ENCODE peak calls at places on chromosomes 3 and 15, in six cellular contexts. P, D, N, E, U and R are unnamed samples.
A peak's percentile ranks its signal among the peaks of the same experiment; 100 is the strongest.

GRCh38 chr3:69162205-69162980 is 40.0 kb upstream of the LMOD3 start:
- DNase-seq in P (no peak), D (no peak), N (no peak), E (no peak), U (no peak), R (no peak)

GRCh38 chr3:192819001-192819569 is 91.7 kb upstream of the FGF12 start:
- DNase-seq in P (no peak), D (no peak), N (no peak), E (no peak), U (no peak), R (peak; percentile 6)

GRCh38 chr3:44477312-44478030 is at the start of gene ZNF445:
- DNase-seq in P (peak; percentile 88), D (peak; percentile 91), N (peak; percentile 79), E (peak; percentile 88), U (peak; percentile 26), R (peak; percentile 61)

GRCh38 chr3:36332139-36332538 is 48.2 kb upstream of the STAC start:
- DNase-seq in P (no peak), D (no peak), N (no peak), E (no peak), U (no peak), R (no peak)

GRCh38 chr3:34206996-34207395 is 408.6 kb downstream of the PDCD6IP start:
- DNase-seq in P (no peak), D (no peak), N (no peak), E (no peak), U (no peak), R (no peak)

GRCh38 chr3:51311055-51311454 is 74.0 kb upstream of the MANF start:
- DNase-seq in P (no peak), D (no peak), N (no peak), E (peak; percentile 62), U (no peak), R (no peak)

GRCh38 chr3:42439461-42440075 is 29.2 kb upstream of the LYZL4 start:
- DNase-seq in P (no peak), D (no peak), N (no peak), E (peak; percentile 6), U (no peak), R (no peak)

GRCh38 chr3:10223676-10224639 is 24.3 kb upstream of the TATDN2 start:
- DNase-seq in P (no peak), D (no peak), N (no peak), E (no peak), U (no peak), R (peak; percentile 30)

GRCh38 chr15:77537006-77537405 is 95.7 kb downstream of the LINGO1 start:
- DNase-seq in P (no peak), D (no peak), N (no peak), E (no peak), U (no peak), R (no peak)

GRCh38 chr3:59483191-59483590 is 433.4 kb upstream of the CFAP20DC start:
- DNase-seq in P (no peak), D (no peak), N (no peak), E (no peak), U (no peak), R (no peak)

GRCh38 chr15:44177139-44177538 is 17.9 kb downstream of the FRMD5 start:
- DNase-seq in P (no peak), D (no peak), N (no peak), E (no peak), U (no peak), R (no peak)

GRCh38 chr3:8441969-8442559 is 59.6 kb upstream of the LMCD1 start:
- DNase-seq in P (no peak), D (no peak), N (peak; percentile 36), E (peak; percentile 95), U (no peak), R (no peak)

GRCh38 chr3:64684715-64685261 is 3.0 kb downstream of the ADAMTS9 start:
- DNase-seq in P (peak; percentile 54), D (peak; percentile 70), N (peak; percentile 67), E (peak; percentile 60), U (peak; percentile 75), R (no peak)

GRCh38 chr3:27357665-27358258 is 11.4 kb downstream of the NEK10 start:
- DNase-seq in P (no peak), D (no peak), N (peak; percentile 25), E (peak; percentile 82), U (no peak), R (peak; percentile 40)

GRCh38 chr15:99729920-99730319 is 3.3 kb downstream of the LYSMD4 start:
- DNase-seq in P (no peak), D (no peak), N (peak; percentile 62), E (peak; percentile 64), U (peak; percentile 59), R (no peak)

GRCh38 chr3:20096135-20096685 is 56.0 kb downstream of the KAT2B start:
- DNase-seq in P (no peak), D (no peak), N (no peak), E (no peak), U (no peak), R (no peak)

GRCh38 chr3:72520690-72521308 is 327.4 kb downstream of the SHQ1 start:
- DNase-seq in P (no peak), D (no peak), N (no peak), E (no peak), U (no peak), R (no peak)

GRCh38 chr15:48391950-48392349 is 60.7 kb downstream of the DUT start:
- DNase-seq in P (no peak), D (no peak), N (no peak), E (no peak), U (no peak), R (no peak)

GRCh38 chr3:156641261-156641975 is 33.0 kb upstream of the TIPARP start:
- DNase-seq in P (no peak), D (no peak), N (no peak), E (no peak), U (no peak), R (no peak)

GRCh38 chr3:57805674-57806073 is 49.6 kb downstream of the SLMAP start:
- DNase-seq in P (no peak), D (no peak), N (no peak), E (peak; percentile 69), U (no peak), R (no peak)

GRCh38 chr15:71515375-71516186 is 294.8 kb upstream of the NR2E3 start:
- DNase-seq in P (no peak), D (no peak), N (no peak), E (peak; percentile 13), U (peak; percentile 71), R (no peak)

GRCh38 chr3:43953814-43954241 is 263.1 kb downstream of the ABHD5 start:
- DNase-seq in P (no peak), D (no peak), N (no peak), E (no peak), U (no peak), R (no peak)

GRCh38 chr3:158935846-158936245 is 134.0 kb downstream of the MFSD1 start:
- DNase-seq in P (no peak), D (no peak), N (no peak), E (no peak), U (no peak), R (no peak)

GRCh38 chr15:39118510-39118909 is 462.4 kb upstream of the THBS1 start:
- DNase-seq in P (no peak), D (no peak), N (no peak), E (no peak), U (no peak), R (no peak)

GRCh38 chr3:65030847-65031463 is 343.2 kb upstream of the ADAMTS9 start:
- DNase-seq in P (no peak), D (no peak), N (no peak), E (no peak), U (no peak), R (no peak)

GRCh38 chr15:39592500-39592899 is 11.6 kb downstream of the THBS1 start:
- DNase-seq in P (no peak), D (no peak), N (no peak), E (no peak), U (no peak), R (no peak)

GRCh38 chr15:93076875-93077274 is 12.1 kb downstream of the RGMA start:
- DNase-seq in P (no peak), D (peak; percentile 52), N (no peak), E (no peak), U (no peak), R (no peak)

GRCh38 chr15:81887913-81888312 is 157.9 kb downstream of the MEX3B start:
- DNase-seq in P (no peak), D (no peak), N (no peak), E (no peak), U (no peak), R (no peak)

GRCh38 chr15:60893886-60894285 is 335.2 kb downstream of the RORA start:
- DNase-seq in P (no peak), D (no peak), N (no peak), E (no peak), U (no peak), R (no peak)

GRCh38 chr3:195815169-195815771 is 3.5 kb upstream of the MUC4 start:
- DNase-seq in P (no peak), D (no peak), N (no peak), E (no peak), U (no peak), R (no peak)

GRCh38 chr15:58469432-58470353 is 37.9 kb downstream of the LIPC start:
- DNase-seq in P (no peak), D (no peak), N (no peak), E (peak; percentile 55), U (no peak), R (no peak)

GRCh38 chr3:11591401-11592266 is 52.1 kb downstream of the VGLL4 start:
- DNase-seq in P (no peak), D (peak; percentile 72), N (peak; percentile 50), E (peak; percentile 69), U (peak; percentile 79), R (no peak)
- H3K27ac ChIP-seq in P (peak overlapping the region; percentile 25), D (peak overlapping the region; percentile 81), N (peak overlapping the region; percentile 74), E (peak overlapping the region; percentile 86), U (peak overlapping the region; percentile 86), R (no peak overlapping the region)

GRCh38 chr3:16667633-16668032 is 62.4 kb upstream of the DAZL start:
- DNase-seq in P (no peak), D (no peak), N (no peak), E (no peak), U (no peak), R (no peak)
- H3K4me1 ChIP-seq in P (no peaks in the 10 kb centered on the region), D (peaks cover 14% of the 10 kb centered on the region), N (no peaks in the 10 kb centered on the region), E (peaks cover 59% of the 10 kb centered on the region), U (no peaks in the 10 kb centered on the region), R (no peaks in the 10 kb centered on the region)

GRCh38 chr3:99236576-99236975 is 335.1 kb upstream of the DCBLD2 start:
- DNase-seq in P (no peak), D (no peak), N (no peak), E (no peak), U (no peak), R (no peak)
- H3K27ac ChIP-seq in P (no peak overlapping the region), D (no peak overlapping the region), N (no peak overlapping the region), E (no peak overlapping the region), U (no peak overlapping the region), R (no peak overlapping the region)

DNA sequence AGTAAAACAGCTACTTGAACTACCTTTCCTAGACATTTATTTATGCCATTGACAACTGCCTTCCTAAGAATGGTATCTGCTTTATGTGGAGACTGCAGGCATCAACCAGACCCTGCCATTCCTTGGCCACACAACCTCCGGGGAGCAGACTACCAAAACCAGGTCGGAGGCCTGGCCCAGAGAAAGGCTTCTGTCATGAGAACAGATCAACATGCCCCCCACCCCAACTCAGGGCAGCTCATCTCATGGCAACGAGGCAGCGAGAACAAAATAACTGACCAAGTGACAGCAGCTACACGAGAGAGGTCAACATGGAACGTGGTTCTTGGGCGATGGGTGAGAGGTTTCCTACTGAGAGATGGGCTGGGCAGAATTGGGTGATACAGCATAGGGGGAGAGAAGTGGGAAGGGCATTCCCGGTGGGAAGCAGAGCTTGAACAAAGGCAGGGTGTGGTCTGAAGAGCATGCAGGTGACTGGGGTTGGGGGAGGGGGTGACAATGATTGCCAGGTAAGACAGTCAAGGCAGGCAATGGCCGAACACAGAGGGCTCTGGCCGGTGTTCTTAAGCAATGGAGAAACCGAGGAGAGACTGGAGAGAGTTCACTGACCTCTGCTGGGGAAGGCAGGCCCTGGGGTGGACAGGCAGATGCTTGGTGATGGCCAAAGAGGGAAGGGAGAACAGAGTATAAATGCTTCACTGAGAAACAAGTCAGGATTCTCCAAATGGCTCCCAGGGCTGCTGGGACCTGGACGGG is 33.9 kb downstream of the CCDC12 start:
- DNase-seq in P (peak; percentile 24), D (no peak), N (no peak), E (no peak), U (no peak), R (no peak)
- H3K4me1 ChIP-seq in P (peaks cover 83% of the 10 kb centered on the region), D (peaks cover 76% of the 10 kb centered on the region), N (peaks cover 71% of the 10 kb centered on the region), E (peaks cover 31% of the 10 kb centered on the region), U (no peaks in the 10 kb centered on the region), R (peaks cover 34% of the 10 kb centered on the region)